ENCODE peak calls at places on chromosomes 2 and 18, in six cellular contexts. O is A549, A is IMR-90, Q is HCT116, I is K562, E is HepG2. Y is an unnamed sample.

GRCh38 chr18:42644729-42645131 is 470.8 kb downstream of the RIT2 start:
- DNase-seq in A (no peak), I (no peak), E (no peak), O (no peak), Q (no peak), Y (no peak)

GRCh38 chr2:222594679-222595078 is 61.2 kb downstream of the FARSB start:
- DNase-seq in I (no peak), Q (no peak), A (peak), E (peak), O (peak), Y (no peak)

GRCh38 chr2:196481323-196481695 is 158.2 kb upstream of the CCDC150 start:
- DNase-seq in I (no peak), O (no peak), E (no peak), Q (no peak), A (peak), Y (no peak)

GRCh38 chr18:10131783-10132381 is 218.1 kb downstream of the VAPA start:
- DNase-seq in I (no peak), A (no peak), Q (no peak), E (no peak), O (no peak), Y (no peak)

GRCh38 chr2:212929116-212929515 is 222.3 kb downstream of the IKZF2 start:
- DNase-seq in I (no peak), A (no peak), E (no peak), O (no peak), Q (no peak), Y (no peak)

GRCh38 chr2:197145471-197146056 is 165.0 kb downstream of the ANKRD44 start:
- DNase-seq in A (no peak), O (no peak), I (no peak), E (no peak), Q (no peak), Y (peak)

GRCh38 chr2:94870392-94871225 is 621 bp upstream of the TEKT4 start:
- DNase-seq in I (peak), A (no peak), E (peak), Q (no peak), O (peak), Y (no peak)

GRCh38 chr2:80326214-80326613 is 21.7 kb upstream of the LRRTM1 start:
- DNase-seq in E (peak), O (peak), A (peak), I (peak), Q (no peak), Y (peak)

GRCh38 chr2:217936952-217937351 is 65.8 kb downstream of the TNS1 start:
- DNase-seq in I (no peak), A (no peak), Q (no peak), E (no peak), O (no peak), Y (no peak)

GRCh38 chr2:10732924-10733583 is 11.6 kb downstream of the ATP6V1C2 start:
- DNase-seq in E (no peak), A (no peak), I (no peak), O (no peak), Q (no peak), Y (no peak)

GRCh38 chr2:75055820-75056675 is 97.6 kb downstream of the POLE4 start:
- DNase-seq in Q (no peak), O (no peak), A (peak), E (no peak), I (no peak), Y (peak)

GRCh38 chr2:217993055-217993645 is 9.6 kb downstream of the TNS1 start:
- DNase-seq in I (no peak), O (peak), Q (no peak), A (peak), E (no peak), Y (no peak)

GRCh38 chr18:31098878-31099277 is 3.3 kb downstream of the DSC2 start:
- DNase-seq in A (no peak), E (peak), Q (no peak), O (no peak), I (no peak), Y (no peak)

GRCh38 chr18:27599202-27599829 is 414.2 kb upstream of the CHST9 start:
- DNase-seq in E (peak), A (peak), O (peak), I (peak), Q (peak), Y (no peak)

GRCh38 chr2:175035806-175036205 is 30.6 kb upstream of the CHN1 start:
- DNase-seq in E (no peak), A (no peak), I (no peak), O (no peak), Q (no peak), Y (no peak)

GRCh38 chr2:230942920-230943896 is 18.2 kb upstream of the GPR55 start:
- DNase-seq in I (no peak), A (no peak), Q (no peak), O (no peak), E (no peak), Y (peak)
- TF ChIP-seq CEBPB in I (no peak), A (no peak), Q (no peak), O (no peak), E (no peak), Y (no peak)

GRCh38 chr2:96501471-96501874 is 3.7 kb downstream of the NEURL3 start:
- DNase-seq in A (no peak), O (no peak), I (no peak), Q (no peak), E (no peak), Y (peak)
- TF ChIP-seq CEBPB in A (no peak), O (no peak), I (no peak), Q (no peak), E (no peak), Y (no peak)

DNA sequence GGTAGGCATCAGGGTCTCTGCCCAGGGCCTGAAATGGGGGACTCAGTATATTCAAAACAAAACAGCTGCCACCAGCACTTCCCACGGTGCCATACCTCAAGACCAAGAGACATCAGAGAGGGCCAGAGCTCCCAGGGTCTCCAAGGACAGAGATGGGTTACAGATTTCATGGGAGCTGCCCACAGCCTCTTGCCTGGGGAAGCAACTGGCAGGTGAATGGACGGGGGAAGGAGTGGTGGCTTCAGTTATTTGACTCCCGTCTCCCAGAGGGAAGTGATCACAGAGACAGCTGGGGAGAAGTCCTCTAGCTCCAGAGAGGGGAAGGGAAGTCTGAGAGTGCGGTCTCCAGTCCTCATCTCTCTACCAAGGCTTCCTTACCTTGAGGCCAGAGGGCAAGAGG is 15.8 kb upstream of the SFXN5 start:
- DNase-seq in Q (no peak), E (no peak), I (no peak), A (no peak), O (no peak), Y (no peak)
- TF ChIP-seq CEBPB in Q (no peak), E (no peak), I (no peak), A (no peak), O (no peak), Y (no peak)

GRCh38 chr2:238013806-238014205 is 47.0 kb downstream of the UBE2F start:
- DNase-seq in I (no peak), O (no peak), Q (no peak), A (no peak), E (no peak), Y (no peak)
- TF ChIP-seq CEBPB in I (no peak), O (no peak), Q (no peak), A (no peak), E (no peak), Y (no peak)

GRCh38 chr2:69770193-69770702 is 28.3 kb downstream of the ANXA4 start:
- DNase-seq in O (peak), Q (peak), A (peak), I (peak), E (peak), Y (no peak)
- TF ChIP-seq CEBPB in O (no peak), Q (peak), A (peak), I (peak), E (no peak), Y (no peak)

DNA sequence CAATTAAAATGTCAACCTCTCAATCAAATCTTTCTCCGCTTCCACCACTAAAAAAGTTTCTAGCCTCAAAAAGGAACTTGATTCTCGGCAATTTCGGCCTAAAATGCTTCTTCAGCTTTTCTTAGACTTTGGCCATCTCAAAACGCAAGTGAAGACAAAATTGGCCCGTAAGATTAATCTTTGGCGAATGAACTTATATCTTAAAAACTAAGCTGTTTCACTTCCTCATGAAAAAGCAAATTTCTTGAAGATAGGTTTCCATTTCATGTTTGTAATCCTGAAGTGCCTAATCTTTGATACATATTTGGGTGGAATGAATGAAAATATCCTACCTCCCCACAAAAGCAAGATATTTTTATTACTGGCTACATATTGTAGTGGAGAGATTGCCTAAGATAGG is 85.3 kb upstream of the ZEB2 start:
- DNase-seq in Q (no peak), E (no peak), A (no peak), I (no peak), O (no peak), Y (no peak)
- TF ChIP-seq CEBPB in Q (no peak), E (no peak), A (no peak), I (no peak), O (no peak), Y (no peak)

GRCh38 chr2:31693882-31694281 is 113.1 kb upstream of the SRD5A2 start:
- DNase-seq in O (peak), I (no peak), A (no peak), E (no peak), Q (peak), Y (no peak)

GRCh38 chr2:31696068-31696467 is 115.3 kb upstream of the SRD5A2 start:
- DNase-seq in Q (no peak), E (no peak), O (peak), A (no peak), I (no peak), Y (no peak)

DNA sequence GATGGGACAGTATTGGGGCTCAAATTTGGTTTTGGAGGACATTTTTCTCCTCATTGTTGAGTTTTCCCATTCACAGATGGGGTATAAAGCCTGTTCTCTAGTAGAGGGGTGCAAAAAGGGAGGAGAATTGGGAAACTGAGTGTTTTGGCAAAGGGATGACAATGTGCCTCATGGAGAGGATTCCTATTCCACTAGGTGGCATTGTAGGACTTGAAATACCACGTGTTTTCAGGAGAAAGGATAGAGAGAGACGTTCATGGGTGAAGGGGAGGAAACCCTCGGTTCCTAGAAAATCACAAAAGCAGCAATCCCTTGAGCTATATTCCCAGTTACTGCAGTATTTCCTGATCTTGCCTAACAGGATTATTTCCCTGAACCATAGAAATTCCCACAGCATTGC is 113.7 kb upstream of the SRD5A2 start:
- DNase-seq in A (peak), O (peak), E (peak), Q (peak), I (no peak), Y (no peak)
- TF ChIP-seq CEBPB in A (no peak), O (peak), E (no peak), Q (no peak), I (no peak), Y (no peak)

GRCh38 chr2:187689372-187689771 is 135.1 kb upstream of the TFPI start:
- DNase-seq in O (peak), Q (no peak), E (no peak), I (no peak), A (peak), Y (no peak)
- TF ChIP-seq CEBPB in O (no peak), Q (no peak), E (no peak), I (no peak), A (no peak), Y (no peak)

Y was measured in GM12878.